ENCODE peak calls at places on chromosomes 12 and 14, in ten cellular contexts. U is pancreas; P is smooth muscle cell of the brain vasculature; V is GM23338; Y is T follicular helper cell; C is effector CD4-positive, alpha-beta T cell; M is NCI-H1694; X is Calu3; W is H54; I is NCI-H1092. J is an unnamed sample.

GRCh38 chr14:97697772-97698171 is 900.6 kb downstream of the VRK1 start:
- DNase-seq in V (no peak), P (no peak), X (no peak), M (no peak), W (no peak), I (no peak), C (peak), U (no peak), Y (no peak), J (no peak)

GRCh38 chr12:78698747-78699146 is 165.8 kb upstream of the SYT1 start:
- DNase-seq in P (no peak), I (no peak), W (no peak), C (no peak), Y (no peak), X (peak), V (no peak), M (no peak), U (no peak), J (no peak)

GRCh38 chr12:130744274-130744673 is 28.2 kb upstream of the RIMBP2 start:
- DNase-seq in C (no peak), X (no peak), Y (no peak), U (no peak), M (no peak), W (no peak), V (no peak), I (no peak), P (no peak), J (no peak)

GRCh38 chr12:979355-979754 is 11.7 kb upstream of the ERC1 start:
- DNase-seq in Y (no peak), C (no peak), W (no peak), I (no peak), U (no peak), V (no peak), X (no peak), P (no peak), M (no peak), J (no peak)

GRCh38 chr12:46722737-46723136 is 103.1 kb downstream of the SLC38A4 start:
- DNase-seq in W (no peak), V (no peak), U (no peak), C (no peak), I (no peak), M (no peak), P (no peak), Y (no peak), X (no peak), J (no peak)

GRCh38 chr12:51683763-51684357 is 92.8 kb downstream of the SCN8A start:
- DNase-seq in Y (no peak), P (no peak), U (peak), M (no peak), W (no peak), C (no peak), V (no peak), I (no peak), X (no peak), J (no peak)

GRCh38 chr12:105106621-105107020 is 910 bp upstream of the WASHC4 start:
- DNase-seq in P (no peak), Y (no peak), M (no peak), X (no peak), U (no peak), C (no peak), V (no peak), I (no peak), W (no peak), J (no peak)

GRCh38 chr14:65377576-65377975 is 35.0 kb upstream of the FUT8 start:
- DNase-seq in W (no peak), V (no peak), P (no peak), M (no peak), I (no peak), Y (no peak), U (no peak), X (no peak), C (no peak), J (no peak)

GRCh38 chr14:64680013-64680674 is 24.1 kb upstream of the PLEKHG3 start:
- DNase-seq in W (no peak), P (no peak), X (no peak), M (peak), Y (no peak), C (no peak), V (no peak), U (no peak), I (no peak), J (peak)

GRCh38 chr12:115396567-115396966 is 712.6 kb upstream of the TBX3 start:
- DNase-seq in M (no peak), I (no peak), Y (no peak), W (no peak), C (no peak), X (no peak), V (no peak), U (no peak), P (no peak), J (no peak)

GRCh38 chr14:31927348-31927826 is 149.7 kb upstream of the ARHGAP5 start:
- DNase-seq in U (no peak), X (peak), Y (no peak), W (peak), C (no peak), V (peak), M (no peak), I (no peak), P (peak), J (peak)

GRCh38 chr12:102067574-102068258 is 5.9 kb upstream of the WASHC3 start:
- DNase-seq in W (no peak), V (no peak), M (no peak), Y (no peak), U (no peak), C (no peak), I (no peak), P (peak), X (no peak), J (no peak)

J was measured in ELF-1.